ENCODE peak calls at places on chromosomes 13 and 19, in five cellular contexts. J is BJ, L is GM23338, C is ovary, X is heart left ventricle. B is an unnamed sample.

GRCh38 chr19:45442927-45443461 is 19.3 kb upstream of the ERCC1 start:
- DNase-seq in J (no peak), C (peak; percentile 69), L (peak; percentile 69), X (peak; percentile 46), B (no peak)

GRCh38 chr19:47806435-47806834 is 2.1 kb upstream of the TPRX1 start:
- DNase-seq in L (no peak), X (no peak), J (no peak), C (no peak), B (no peak)

GRCh38 chr13:41916173-41916954 is 44.5 kb downstream of the VWA8 start:
- DNase-seq in J (peak; percentile 52), C (no peak), L (no peak), X (no peak), B (peak; percentile 28)

GRCh38 chr19:41443813-41444455 is 978 bp downstream of the ERICH4 start:
- DNase-seq in L (no peak), J (no peak), X (no peak), C (no peak), B (no peak)

GRCh38 chr13:74206061-74206561 is 71.9 kb upstream of the KLF12 start:
- DNase-seq in L (peak; percentile 11), C (no peak), J (peak; percentile 68), X (no peak), B (peak; percentile 46)

GRCh38 chr13:79933389-79933788 is 407.5 kb downstream of the SPRY2 start:
- DNase-seq in X (no peak), J (no peak), C (no peak), L (no peak), B (no peak)

GRCh38 chr13:92681239-92681638 is 545.4 kb upstream of the GPC6 start:
- DNase-seq in X (no peak), J (no peak), L (peak; percentile 44), C (no peak), B (no peak)

GRCh38 chr13:59269476-59269875 is 894.3 kb downstream of the DIAPH3 start:
- DNase-seq in X (no peak), C (no peak), J (peak; percentile 86), L (peak; percentile 11), B (peak; percentile 16)

GRCh38 chr13:24348797-24349515 is 39.6 kb downstream of the C1QTNF9 start:
- DNase-seq in L (no peak), J (no peak), C (no peak), X (no peak), B (no peak)

GRCh38 chr19:44657211-44657921 is 13.7 kb downstream of the PVR start:
- DNase-seq in L (peak; percentile 90), J (no peak), X (peak; percentile 56), C (peak; percentile 70), B (no peak)

GRCh38 chr13:39455534-39456175 is 147.3 kb downstream of the LHFPL6 start:
- DNase-seq in C (no peak), X (no peak), L (no peak), J (no peak), B (no peak)

GRCh38 chr13:49308977-49309408 is 61.3 kb downstream of the CDADC1 start:
- DNase-seq in C (peak; percentile 68), J (no peak), L (no peak), X (no peak), B (no peak)

GRCh38 chr19:44142014-44142523 is 715 bp downstream of the ZNF234 start:
- DNase-seq in J (no peak), C (no peak), X (no peak), L (no peak), B (no peak)

GRCh38 chr19:15129856-15130580 is 22.8 kb downstream of the SYDE1 start:
- DNase-seq in J (no peak), X (no peak), C (no peak), L (no peak), B (no peak)

GRCh38 chr19:57807541-57807940 is 7.2 kb downstream of the ZNF552 start:
- DNase-seq in X (no peak), C (no peak), L (no peak), J (no peak), B (no peak)

GRCh38 chr19:29497686-29498436 is 27.9 kb upstream of the VSTM2B start:
- DNase-seq in L (no peak), X (no peak), J (no peak), C (no peak), B (no peak)

GRCh38 chr13:31790992-31791391 is 51.7 kb downstream of the RXFP2 start:
- DNase-seq in C (no peak), J (peak; percentile 47), L (no peak), X (no peak), B (no peak)
- TF ChIP-seq CTCF in C (no peak), J (no peak), L (no peak), X (no peak), B (no peak)

GRCh38 chr19:50794074-50794777 is 4.0 kb downstream of the ACP4 start:
- DNase-seq in L (no peak), X (no peak), C (no peak), J (no peak), B (no peak)
- TF ChIP-seq CTCF in L (no peak), X (no peak), C (no peak), J (no peak), B (no peak)

GRCh38 chr13:27427663-27428062 is 3.2 kb downstream of the GTF3A start:
- DNase-seq in J (no peak), C (no peak), L (no peak), X (no peak), B (no peak)
- TF ChIP-seq CTCF in J (no peak), C (no peak), L (no peak), X (no peak), B (no peak)

DNA sequence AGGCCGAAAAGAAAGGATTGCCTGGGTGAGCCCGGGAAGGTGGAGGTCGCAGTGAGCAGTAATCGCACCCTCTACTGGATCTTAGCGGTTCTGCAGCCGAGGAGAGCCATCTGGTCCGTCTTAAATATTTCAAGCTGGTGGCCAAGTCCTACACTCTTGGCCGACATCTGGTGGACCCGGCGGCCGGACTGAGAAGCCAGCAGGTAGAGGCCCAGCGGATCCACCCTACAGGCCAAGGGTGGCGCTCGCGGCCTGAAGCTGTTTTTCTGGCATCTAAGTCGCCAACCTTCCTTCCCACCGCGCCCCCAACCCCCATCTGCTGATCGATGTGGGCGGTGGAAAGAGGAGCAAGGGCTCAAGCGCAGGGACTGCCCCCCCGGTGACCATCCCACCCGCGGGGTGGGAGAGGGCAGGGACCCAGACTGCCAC is 46.5 kb upstream of the ZNF730 start:
- DNase-seq in L (peak; percentile 86), C (peak; percentile 61), X (peak; percentile 15), J (no peak), B (no peak)
- TF ChIP-seq CTCF in L (peak; percentile 63), C (no peak), X (peak; percentile 51), J (peak; percentile 61), B (peak; percentile 35)

GRCh38 chr13:113090415-113090770 is 15.2 kb upstream of the F7 start:
- DNase-seq in X (no peak), L (peak; percentile 64), C (no peak), J (no peak), B (no peak)
- TF ChIP-seq CTCF in X (no peak), L (peak; percentile 48), C (no peak), J (no peak), B (no peak)

GRCh38 chr19:1057185-1057857 is 9.6 kb upstream of the ARHGAP45 start:
- DNase-seq in C (no peak), L (peak; percentile 83), J (no peak), X (no peak), B (no peak)
- TF ChIP-seq CTCF in C (no peak), L (no peak), J (no peak), X (no peak), B (no peak)

DNA sequence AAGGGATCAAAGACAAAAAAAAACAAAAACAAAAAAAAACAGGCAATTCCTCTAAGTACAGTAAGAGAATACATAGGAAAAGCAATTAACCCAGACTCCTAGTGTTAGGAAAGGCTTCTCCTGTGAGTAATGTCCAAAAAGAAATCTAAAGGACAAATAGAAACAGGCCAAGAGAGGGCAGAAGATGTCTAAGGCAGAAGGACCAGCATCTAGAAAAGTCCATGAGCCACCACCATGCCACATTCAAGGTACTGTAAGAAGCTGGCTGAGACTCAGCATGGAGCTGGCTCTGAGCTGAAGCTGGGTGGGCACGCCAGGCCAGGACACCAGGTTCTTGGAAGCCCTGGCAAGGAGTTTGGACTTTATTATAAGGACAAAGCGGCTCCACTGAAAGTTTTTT is 118.1 kb upstream of the FRY start:
- DNase-seq in J (no peak), C (no peak), L (no peak), X (no peak), B (peak; percentile 14)
- TF ChIP-seq CTCF in J (peak; percentile 48), C (no peak), L (no peak), X (no peak), B (peak; percentile 32)

GRCh38 chr13:87798536-87798935 is 127.4 kb downstream of the SLITRK5 start:
- DNase-seq in J (no peak), L (no peak), X (no peak), C (no peak), B (no peak)

GRCh38 chr13:87788363-87788762 is 117.2 kb downstream of the SLITRK5 start:
- DNase-seq in X (no peak), J (no peak), L (no peak), C (no peak), B (no peak)

DNA sequence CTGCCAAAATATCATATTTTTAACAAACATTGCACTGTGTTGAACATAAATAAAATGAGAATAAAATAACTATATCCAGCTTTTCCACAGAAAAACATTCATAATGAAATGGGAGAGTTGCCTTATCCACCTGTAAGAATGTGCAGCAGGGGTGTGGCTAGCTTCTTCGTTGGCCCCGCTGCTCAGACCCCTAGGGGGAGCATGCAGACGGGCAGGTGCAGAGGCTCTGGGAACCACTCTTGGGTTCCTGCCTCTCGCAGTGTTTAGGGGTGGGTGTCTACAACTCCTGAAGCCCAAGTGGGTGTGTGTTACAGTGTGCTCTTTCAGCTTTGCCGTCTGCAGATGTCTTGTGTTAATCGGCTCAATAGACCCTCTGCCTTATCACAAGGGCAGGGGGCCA is 121.7 kb downstream of the SLITRK5 start:
- DNase-seq in L (peak; percentile 59), X (no peak), C (no peak), J (no peak), B (no peak)
- TF ChIP-seq CTCF in L (peak; percentile 63), X (no peak), C (no peak), J (no peak), B (no peak)

GRCh38 chr19:7382694-7383093 is 34.0 kb downstream of the ARHGEF18 start:
- DNase-seq in X (no peak), L (no peak), C (no peak), J (no peak), B (no peak)

GRCh38 chr19:7386769-7387168 is 38.0 kb downstream of the ARHGEF18 start:
- DNase-seq in L (no peak), C (no peak), J (no peak), X (no peak), B (no peak)

GRCh38 chr19:7383284-7383683 is 34.5 kb downstream of the ARHGEF18 start:
- DNase-seq in J (no peak), C (no peak), L (no peak), X (no peak), B (no peak)

GRCh38 chr19:7385062-7385461 is 36.3 kb downstream of the ARHGEF18 start:
- DNase-seq in X (no peak), J (no peak), L (no peak), C (no peak), B (no peak)

GRCh38 chr19:7386308-7386707 is 37.6 kb downstream of the ARHGEF18 start:
- DNase-seq in C (no peak), J (no peak), L (peak; percentile 52), X (no peak), B (no peak)
- TF ChIP-seq CTCF in C (no peak), J (no peak), L (peak; percentile 69), X (no peak), B (no peak)

B was measured in AG09319.